ENCODE peak calls at places on chromosomes 7 and 10, in four cellular contexts. L is PC-3, P is colonic mucosa, N is fibroblast of lung. E is an unnamed sample. For H3K9me3 and H3K27me3, the result is how much of the 10 kb centered on the place peaks cover.

GRCh38 chr7:601573-602340 is 82.1 kb upstream of the PDGFA start:
- DNase-seq in P (peak), N (no peak), L (no peak), E (peak)

GRCh38 chr10:75904499-75905283 is 473.3 kb downstream of the LRMDA start:
- DNase-seq in P (no peak), N (no peak), L (no peak), E (no peak)

GRCh38 chr10:30170814-30171213 is 111.4 kb upstream of the JCAD start:
- DNase-seq in L (peak), P (no peak), N (peak), E (no peak)

GRCh38 chr7:108454674-108455523 is 1.3 kb downstream of the NRCAM start:
- DNase-seq in L (no peak), N (peak), P (no peak), E (peak)

GRCh38 chr7:140678081-140678815 is 5.5 kb downstream of the ADCK2 start:
- DNase-seq in L (no peak), N (no peak), P (no peak), E (no peak)

GRCh38 chr7:40850017-40850416 is 715.2 kb downstream of the SUGCT start:
- DNase-seq in P (no peak), N (no peak), L (no peak), E (no peak)

GRCh38 chr7:146214842-146215241 is 98.2 kb downstream of the CNTNAP2 start:
- DNase-seq in L (no peak), P (no peak), N (no peak), E (no peak)

GRCh38 chr10:128035557-128035973 is 90.7 kb downstream of the MKI67 start:
- DNase-seq in P (peak), N (peak), L (peak), E (peak)

GRCh38 chr7:105010538-105011523 is 3.2 kb upstream of the KMT2E start:
- DNase-seq in L (no peak), N (peak), P (no peak), E (no peak)

GRCh38 chr7:142776206-142776844 is 5.6 kb downstream of the PRSS2 start:
- DNase-seq in L (peak), N (peak), P (no peak), E (no peak)

GRCh38 chr10:124294811-124295770 is 123.6 kb downstream of the OAT start:
- DNase-seq in N (no peak), P (no peak), L (no peak), E (no peak)

GRCh38 chr7:63008366-63008765 is 990.3 kb upstream of the ZNF722 start:
- DNase-seq in L (no peak), P (no peak), N (no peak), E (no peak)

GRCh38 chr10:348456-348855 is 213.2 kb downstream of the ZMYND11 start:
- DNase-seq in N (no peak), L (no peak), P (no peak), E (no peak)

GRCh38 chr10:11819027-11819426 is 4.1 kb upstream of the PROSER2 start:
- DNase-seq in P (no peak), L (no peak), N (no peak), E (no peak)

DNA sequence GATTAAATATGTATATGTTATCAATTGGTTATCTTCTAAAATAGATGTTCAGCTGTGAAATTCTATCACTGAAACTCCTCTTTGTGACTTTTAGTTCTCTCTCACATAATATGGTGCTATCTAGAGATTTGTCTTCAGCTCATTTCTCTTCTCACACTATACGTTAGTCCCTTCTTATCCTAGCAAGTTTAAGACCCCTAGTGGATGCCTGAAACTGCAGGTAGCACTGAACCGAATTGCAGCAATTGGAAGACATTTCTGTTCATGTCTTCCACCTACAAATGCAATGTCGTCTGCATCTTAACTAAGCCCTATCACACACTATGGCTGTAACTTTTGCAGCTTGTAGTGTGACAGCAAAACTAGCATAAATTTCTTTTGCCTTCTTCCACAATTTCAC is 442.7 kb upstream of the POM121L12 start:
- DNase-seq in L (no peak), N (no peak), P (no peak), E (no peak)
- H3K9me3 ChIP-seq in L (under half), N (under half), P (under half), E (under half)

DNA sequence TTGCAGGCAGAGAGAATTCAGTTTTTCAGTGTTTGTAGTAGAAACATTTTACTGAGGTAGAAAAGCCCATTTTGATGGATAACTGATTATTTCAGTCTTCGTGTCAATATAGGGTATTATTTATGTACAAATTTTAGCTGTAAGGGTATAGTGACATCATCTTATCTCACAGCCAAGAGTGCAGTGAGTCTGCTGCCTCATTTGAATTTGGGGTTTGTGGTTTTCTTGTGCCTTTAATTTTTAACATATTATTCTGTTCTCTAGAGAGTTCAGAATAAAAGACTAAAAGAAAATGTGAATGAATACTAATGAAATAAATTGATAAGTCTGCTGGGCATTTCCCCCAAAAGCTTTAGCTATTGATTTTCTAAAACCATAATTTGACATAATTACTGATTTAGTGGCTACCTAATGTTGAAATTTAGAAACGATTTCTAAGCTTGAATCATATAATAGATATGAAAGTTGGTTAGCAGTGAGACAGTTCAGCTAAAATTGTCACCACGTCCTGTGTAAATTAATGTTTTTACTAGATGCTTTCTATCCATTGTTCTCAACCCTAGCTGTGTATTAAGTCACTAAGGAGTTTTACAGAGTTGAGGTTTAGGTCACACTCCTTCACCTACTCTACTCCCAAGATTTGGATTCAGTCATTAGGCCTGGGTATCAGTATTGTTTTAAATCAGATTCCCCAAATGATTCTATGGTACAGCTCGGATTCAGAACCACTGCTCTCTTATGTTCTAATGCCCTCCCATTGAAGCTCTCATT is 37.3 kb downstream of the ACADSB start:
- DNase-seq in L (no peak), N (no peak), P (no peak), E (no peak)
- H3K27me3 ChIP-seq in L (under half), N (under half), P (under half), E (under half)

GRCh38 chr7:116532102-116532501 is 7.3 kb downstream of the CAV1 start:
- DNase-seq in N (no peak), P (no peak), L (no peak), E (no peak)
- H3K4me3 ChIP-seq in N (peak), P (no peak), L (no peak), E (no peak)

DNA sequence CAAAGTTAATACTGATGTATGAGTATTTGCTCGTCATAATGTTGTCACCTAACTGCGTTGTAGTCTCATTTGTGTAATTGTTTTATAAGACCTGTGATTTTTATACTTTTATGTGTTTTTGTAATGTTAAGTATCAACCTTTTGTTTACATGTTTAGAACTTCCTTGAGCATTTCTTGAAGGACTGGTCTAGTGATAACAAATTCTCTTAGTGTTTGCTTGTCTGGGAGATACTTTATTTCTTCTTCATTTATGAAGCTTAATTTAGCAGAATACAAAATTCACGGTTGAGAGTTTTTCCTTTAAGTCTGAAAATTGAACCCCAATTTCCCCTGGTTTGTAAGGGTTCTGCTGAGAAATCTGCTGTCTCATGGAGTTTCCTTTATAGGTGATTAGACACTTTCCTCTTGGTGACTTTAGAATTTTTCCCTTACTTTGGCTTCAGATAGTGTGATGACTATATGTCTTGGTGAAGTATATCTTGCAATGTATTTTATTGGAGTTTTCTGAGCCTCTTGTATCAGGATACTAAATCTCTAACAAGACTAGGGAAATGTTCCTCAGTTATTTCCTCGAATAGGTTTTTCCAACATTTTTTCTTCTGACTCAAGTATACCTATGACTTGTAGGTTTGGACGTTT is 154.9 kb downstream of the WDR11 start:
- DNase-seq in L (no peak), N (no peak), P (no peak), E (no peak)
- H3K9me3 ChIP-seq in L (under half), N (under half), P (under half), E (under half)